ENCODE peak calls at places on chromosomes 12 and 14, in eight cellular contexts. I is body of pancreas; K is GM23248; J is Karpas-422; L is IMR-90; Q is thoracic aorta; T is CD4-positive, CD25-positive, alpha-beta regulatory T cell; W is heart right ventricle. G is an unnamed sample.

GRCh38 chr14:50318031-50318626 is 6.0 kb downstream of the DMAC2L start:
- DNase-seq in Q (no peak), W (no peak), T (no peak), J (peak; percentile 56), K (peak; percentile 82), I (no peak), L (peak; percentile 66), G (peak; percentile 78)

GRCh38 chr14:94018308-94018707 is 7.8 kb upstream of the OTUB2 start:
- DNase-seq in I (no peak), L (no peak), K (no peak), J (no peak), W (no peak), Q (no peak), T (no peak), G (no peak)

GRCh38 chr14:50340945-50341344 is 28.8 kb downstream of the DMAC2L start:
- DNase-seq in K (no peak), L (no peak), Q (no peak), T (no peak), J (peak; percentile 65), I (no peak), W (no peak), G (no peak)

GRCh38 chr12:69405466-69405865 is 45.9 kb downstream of the YEATS4 start:
- DNase-seq in W (no peak), L (peak; percentile 98), K (peak; percentile 97), T (no peak), J (no peak), I (no peak), Q (no peak), G (peak; percentile 87)

GRCh38 chr14:45641541-45641940 is 388.5 kb upstream of the MIS18BP1 start:
- DNase-seq in I (no peak), T (no peak), J (no peak), W (no peak), Q (no peak), L (no peak), K (no peak), G (no peak)

GRCh38 chr14:93018401-93018800 is 95.5 kb downstream of the CHGA start:
- DNase-seq in K (peak; percentile 44), I (no peak), L (no peak), Q (no peak), W (no peak), T (no peak), J (no peak), G (no peak)

GRCh38 chr12:21169878-21170472 is 39.0 kb downstream of the SLCO1B1 start:
- DNase-seq in I (peak; percentile 57), Q (no peak), T (no peak), L (peak; percentile 25), J (peak; percentile 83), W (no peak), K (peak; percentile 42), G (peak; percentile 9)

GRCh38 chr14:74627071-74627470 is 15.0 kb upstream of the LTBP2 start:
- DNase-seq in I (no peak), L (no peak), W (no peak), K (no peak), J (no peak), T (no peak), Q (no peak), G (no peak)

GRCh38 chr14:39267592-39268112 is 33.9 kb downstream of the MIA2 start:
- DNase-seq in I (no peak), J (peak; percentile 80), K (no peak), L (no peak), Q (no peak), T (peak; percentile 44), W (no peak), G (no peak)

GRCh38 chr12:84701966-84702365 is 210.6 kb downstream of the SLC6A15 start:
- DNase-seq in T (no peak), Q (no peak), L (peak; percentile 9), W (no peak), K (peak; percentile 40), I (no peak), J (no peak), G (peak; percentile 28)

GRCh38 chr12:26122681-26123481 is 2.0 kb downstream of the BHLHE41 start:
- DNase-seq in T (no peak), Q (peak; percentile 26), W (peak; percentile 67), I (peak; percentile 63), K (peak; percentile 87), L (peak; percentile 79), J (no peak), G (peak; percentile 88)

GRCh38 chr12:85424581-85425348 is 144.7 kb downstream of the ALX1 start:
- DNase-seq in T (no peak), Q (no peak), L (peak; percentile 2), K (peak; percentile 64), I (peak; percentile 63), J (peak; percentile 68), W (no peak), G (peak; percentile 2)

DNA sequence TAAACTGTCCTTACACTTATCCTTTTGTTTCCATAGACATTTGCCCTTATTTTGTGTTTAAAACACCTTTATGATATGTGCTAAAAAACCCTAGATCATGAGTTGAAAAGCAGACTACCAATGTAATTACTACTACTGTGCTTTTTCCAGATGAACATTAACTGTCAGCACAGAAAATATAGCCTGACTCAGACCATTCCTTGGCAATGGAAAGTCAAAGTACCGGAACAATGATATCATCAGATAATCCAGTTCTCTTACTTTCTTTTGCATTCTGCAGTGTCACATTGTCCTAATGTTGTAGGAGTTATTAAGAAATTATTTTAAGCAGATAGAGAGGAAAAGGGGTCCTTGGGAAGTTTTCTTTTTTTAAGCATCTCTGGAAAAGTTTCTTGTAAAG is 1189.0 kb upstream of the FLRT2 start:
- DNase-seq in I (no peak), J (no peak), K (no peak), L (peak; percentile 50), Q (no peak), T (no peak), W (no peak), G (peak; percentile 28)
- H3K27me3 ChIP-seq in I (no peaks in the 10 kb centered on the region), J (no peaks in the 10 kb centered on the region), K (no peaks in the 10 kb centered on the region), L (no peaks in the 10 kb centered on the region), Q (no peaks in the 10 kb centered on the region), T (no peaks in the 10 kb centered on the region), W (no peaks in the 10 kb centered on the region), G (no peaks in the 10 kb centered on the region)

DNA sequence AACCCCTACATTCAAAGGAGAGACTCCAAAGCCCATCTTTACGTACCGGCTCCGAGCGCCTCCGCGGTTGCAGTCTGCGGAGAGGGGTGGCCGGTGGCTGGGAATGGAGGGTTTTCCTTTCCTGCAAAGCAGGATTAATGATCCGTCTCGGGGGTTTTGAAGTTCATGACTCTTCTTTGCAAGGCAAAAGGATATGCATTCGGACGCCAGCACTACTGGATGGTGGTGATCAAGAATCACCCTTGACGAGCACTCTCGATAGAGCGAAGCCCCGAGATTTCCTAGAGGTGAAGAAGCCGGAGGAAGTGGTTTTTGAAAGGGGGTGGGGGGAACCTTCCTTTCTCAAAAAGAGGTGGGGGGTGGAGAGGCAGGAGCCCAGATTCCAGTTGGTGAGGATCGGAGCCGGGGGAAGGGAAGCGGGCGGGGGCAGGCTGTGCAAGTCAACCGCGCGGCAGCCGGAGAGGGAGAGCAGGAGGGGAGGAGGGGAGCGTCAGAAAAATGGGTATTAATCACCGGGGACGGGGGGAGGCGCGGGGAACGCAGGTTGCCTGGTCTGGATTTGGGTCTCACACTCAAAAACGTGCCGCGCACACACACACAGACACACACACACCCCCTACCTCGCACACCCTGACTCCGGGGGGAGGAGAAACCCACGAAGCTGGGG is at the start of gene GRIN2B:
- DNase-seq in T (no peak), I (no peak), Q (no peak), J (no peak), W (no peak), K (no peak), L (no peak), G (no peak)
- H3K27me3 ChIP-seq in T (peaks cover 8% of the 10 kb centered on the region), I (peaks cover 21% of the 10 kb centered on the region), Q (no peaks in the 10 kb centered on the region), J (no peaks in the 10 kb centered on the region), W (peaks cover 91% of the 10 kb centered on the region), K (peaks cover 35% of the 10 kb centered on the region), L (peaks cover 8% of the 10 kb centered on the region), G (peaks cover 9% of the 10 kb centered on the region)

GRCh38 chr12:57615637-57616036 is 4.4 kb downstream of the ARHGEF25 start:
- DNase-seq in J (no peak), K (no peak), L (no peak), Q (no peak), W (no peak), I (no peak), T (no peak), G (no peak)
- H3K27me3 ChIP-seq in J (no peaks in the 10 kb centered on the region), K (peaks cover 4% of the 10 kb centered on the region), L (peaks cover 10% of the 10 kb centered on the region), Q (no peaks in the 10 kb centered on the region), W (peaks cover 15% of the 10 kb centered on the region), I (peaks cover 7% of the 10 kb centered on the region), T (peaks cover 22% of the 10 kb centered on the region), G (peaks cover 8% of the 10 kb centered on the region)

GRCh38 chr12:98893601-98894411 is 248.7 kb downstream of the APAF1 start:
- DNase-seq in T (no peak), K (no peak), Q (no peak), L (no peak), W (no peak), I (no peak), J (peak; percentile 41), G (no peak)
- H3K27me3 ChIP-seq in T (peaks cover 47% of the 10 kb centered on the region), K (peaks cover 58% of the 10 kb centered on the region), Q (no peaks in the 10 kb centered on the region), L (peaks cover 26% of the 10 kb centered on the region), W (peaks cover 63% of the 10 kb centered on the region), I (peaks cover 9% of the 10 kb centered on the region), J (no peaks in the 10 kb centered on the region), G (peaks cover 20% of the 10 kb centered on the region)

DNA sequence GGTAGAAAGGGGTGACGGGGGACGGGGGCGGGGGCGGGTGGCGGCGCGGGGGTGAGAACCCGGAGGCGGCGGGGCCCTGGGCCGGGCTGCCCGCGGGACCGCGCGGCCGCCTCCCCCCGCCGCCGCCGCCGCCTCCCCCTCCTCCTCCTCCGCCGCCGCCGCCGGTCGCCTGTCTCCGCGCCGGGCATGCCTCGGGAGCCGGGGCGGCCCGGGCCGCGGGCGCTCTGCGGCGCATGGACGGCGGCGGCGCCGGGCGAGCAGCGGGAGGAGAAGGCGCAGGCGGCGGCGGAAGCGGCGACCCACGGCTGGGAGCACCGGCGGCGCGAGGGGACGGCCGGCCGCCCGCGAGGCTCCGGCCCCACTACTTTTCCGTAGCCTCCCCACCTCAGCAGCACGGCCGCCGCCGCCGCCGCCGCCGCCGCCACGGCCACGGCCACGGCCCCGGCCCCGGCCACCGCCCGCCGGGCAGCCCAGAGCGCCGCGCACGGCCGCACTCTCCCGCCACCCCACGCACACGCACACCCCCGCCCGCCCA is at the start of gene NPAS3:
- DNase-seq in K (peak; percentile 56), J (no peak), W (no peak), Q (no peak), I (peak; percentile 28), L (no peak), T (no peak), G (no peak)
- H3K27me3 ChIP-seq in K (peaks cover 28% of the 10 kb centered on the region), J (no peaks in the 10 kb centered on the region), W (peaks cover 52% of the 10 kb centered on the region), Q (no peaks in the 10 kb centered on the region), I (peaks cover 12% of the 10 kb centered on the region), L (peaks cover 46% of the 10 kb centered on the region), T (peaks cover 37% of the 10 kb centered on the region), G (peaks cover 30% of the 10 kb centered on the region)

GRCh38 chr14:104930526-104931322 is 6.0 kb downstream of the PLD4 start:
- DNase-seq in L (no peak), Q (no peak), I (no peak), W (no peak), J (no peak), T (no peak), K (no peak), G (no peak)
- H3K27me3 ChIP-seq in L (peaks cover 53% of the 10 kb centered on the region), Q (no peaks in the 10 kb centered on the region), I (no peaks in the 10 kb centered on the region), W (peaks cover 9% of the 10 kb centered on the region), J (no peaks in the 10 kb centered on the region), T (peaks cover 8% of the 10 kb centered on the region), K (no peaks in the 10 kb centered on the region), G (peaks cover 4% of the 10 kb centered on the region)

DNA sequence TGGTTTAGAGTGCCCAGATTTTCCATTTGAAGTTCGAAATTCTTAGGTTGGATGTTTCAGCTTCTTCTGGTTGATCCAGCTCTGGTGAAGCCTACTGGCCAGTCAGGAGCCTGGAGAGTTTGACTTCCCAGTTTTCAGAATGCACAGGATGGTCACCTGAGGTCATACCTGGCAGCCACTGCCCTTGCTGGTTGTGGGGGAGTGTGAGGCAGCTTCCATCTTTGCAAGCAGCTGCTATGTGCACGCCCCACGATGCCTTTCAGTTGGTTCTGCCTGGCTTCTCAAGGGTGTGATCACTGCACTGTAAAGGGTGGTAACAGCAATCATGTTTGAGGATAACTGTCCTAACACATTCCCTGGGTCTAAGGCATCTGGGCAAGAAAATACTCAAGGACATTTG is 15.4 kb downstream of the CCDC92 start:
- DNase-seq in L (no peak), W (no peak), I (no peak), Q (no peak), T (no peak), K (no peak), J (no peak), G (no peak)
- H3K27me3 ChIP-seq in L (no peaks in the 10 kb centered on the region), W (no peaks in the 10 kb centered on the region), I (no peaks in the 10 kb centered on the region), Q (no peaks in the 10 kb centered on the region), T (no peaks in the 10 kb centered on the region), K (no peaks in the 10 kb centered on the region), J (no peaks in the 10 kb centered on the region), G (no peaks in the 10 kb centered on the region)